ENCODE peak calls at places on chromosomes 2 and 18, in ten cellular contexts. One of them, this sample, is unnamed. For H3K27me3, the result is how much of the 10 kb centered on the place peaks cover.

GRCh38 chr18:74457043-74457742 is at the start of gene DIPK1C:
- DNase-seq in bronchial epithelial cell: no peak
- DNase-seq in MG63: no peak
- DNase-seq in CD8-positive, alpha-beta memory T cell: no peak
- DNase-seq in fibroblast of lung: no peak
- DNase-seq in HCT116: no peak
- DNase-seq in vagina: no peak
- DNase-seq in body of pancreas: no peak
- DNase-seq in neural progenitor cell: peak
- DNase-seq in psoas muscle: no peak
- DNase-seq in this sample: no peak

GRCh38 chr18:5747678-5748077 is 147.6 kb downstream of the TMEM200C start:
- DNase-seq in HCT116: no peak
- DNase-seq in neural progenitor cell: no peak
- DNase-seq in CD8-positive, alpha-beta memory T cell: no peak
- DNase-seq in MG63: no peak
- DNase-seq in body of pancreas: peak
- DNase-seq in psoas muscle: no peak
- DNase-seq in vagina: no peak
- DNase-seq in fibroblast of lung: no peak
- DNase-seq in bronchial epithelial cell: no peak
- DNase-seq in this sample: no peak

GRCh38 chr2:23789012-23789411 is 137.9 kb downstream of the ATAD2B start:
- DNase-seq in HCT116: no peak
- DNase-seq in psoas muscle: no peak
- DNase-seq in fibroblast of lung: no peak
- DNase-seq in bronchial epithelial cell: peak
- DNase-seq in CD8-positive, alpha-beta memory T cell: no peak
- DNase-seq in vagina: no peak
- DNase-seq in MG63: no peak
- DNase-seq in neural progenitor cell: no peak
- DNase-seq in body of pancreas: no peak
- DNase-seq in this sample: no peak

GRCh38 chr2:192969055-192969454 is 774.3 kb upstream of the TMEFF2 start:
- DNase-seq in MG63: no peak
- DNase-seq in neural progenitor cell: no peak
- DNase-seq in HCT116: no peak
- DNase-seq in CD8-positive, alpha-beta memory T cell: no peak
- DNase-seq in psoas muscle: no peak
- DNase-seq in vagina: no peak
- DNase-seq in body of pancreas: no peak
- DNase-seq in fibroblast of lung: no peak
- DNase-seq in bronchial epithelial cell: no peak
- DNase-seq in this sample: no peak

GRCh38 chr2:241121008-241121407 is 18.9 kb upstream of the MTERF4 start:
- DNase-seq in HCT116: no peak
- DNase-seq in fibroblast of lung: peak
- DNase-seq in neural progenitor cell: no peak
- DNase-seq in bronchial epithelial cell: no peak
- DNase-seq in vagina: no peak
- DNase-seq in body of pancreas: no peak
- DNase-seq in CD8-positive, alpha-beta memory T cell: no peak
- DNase-seq in psoas muscle: no peak
- DNase-seq in MG63: no peak
- DNase-seq in this sample: no peak

GRCh38 chr2:229033816-229034215 is 237.3 kb downstream of the PID1 start:
- DNase-seq in body of pancreas: no peak
- DNase-seq in bronchial epithelial cell: peak
- DNase-seq in HCT116: no peak
- DNase-seq in CD8-positive, alpha-beta memory T cell: no peak
- DNase-seq in psoas muscle: no peak
- DNase-seq in MG63: no peak
- DNase-seq in vagina: no peak
- DNase-seq in neural progenitor cell: no peak
- DNase-seq in fibroblast of lung: no peak
- DNase-seq in this sample: no peak

GRCh38 chr2:223724831-223725230 is 112.6 kb downstream of the AP1S3 start:
- DNase-seq in MG63: no peak
- DNase-seq in body of pancreas: no peak
- DNase-seq in psoas muscle: no peak
- DNase-seq in HCT116: no peak
- DNase-seq in fibroblast of lung: peak
- DNase-seq in CD8-positive, alpha-beta memory T cell: no peak
- DNase-seq in vagina: no peak
- DNase-seq in bronchial epithelial cell: no peak
- DNase-seq in neural progenitor cell: no peak
- DNase-seq in this sample: no peak

GRCh38 chr18:35127201-35127600 is 86.0 kb downstream of the MAPRE2 start:
- DNase-seq in CD8-positive, alpha-beta memory T cell: no peak
- DNase-seq in bronchial epithelial cell: no peak
- DNase-seq in vagina: no peak
- DNase-seq in neural progenitor cell: peak
- DNase-seq in MG63: no peak
- DNase-seq in body of pancreas: no peak
- DNase-seq in fibroblast of lung: peak
- DNase-seq in psoas muscle: no peak
- DNase-seq in HCT116: no peak
- DNase-seq in this sample: no peak

GRCh38 chr2:202036601-202037037 is 3.0 kb downstream of the FZD7 start:
- DNase-seq in psoas muscle: no peak
- DNase-seq in body of pancreas: no peak
- DNase-seq in vagina: no peak
- DNase-seq in fibroblast of lung: peak
- DNase-seq in CD8-positive, alpha-beta memory T cell: no peak
- DNase-seq in HCT116: no peak
- DNase-seq in MG63: peak
- DNase-seq in neural progenitor cell: peak
- DNase-seq in bronchial epithelial cell: no peak
- DNase-seq in this sample: no peak

GRCh38 chr2:204453730-204454167 is 91.5 kb upstream of the PARD3B start:
- DNase-seq in HCT116: no peak
- DNase-seq in vagina: no peak
- DNase-seq in body of pancreas: peak
- DNase-seq in neural progenitor cell: peak
- DNase-seq in CD8-positive, alpha-beta memory T cell: no peak
- DNase-seq in bronchial epithelial cell: no peak
- DNase-seq in psoas muscle: no peak
- DNase-seq in fibroblast of lung: peak
- DNase-seq in MG63: peak
- DNase-seq in this sample: no peak

GRCh38 chr2:12196495-12196894 is 450.1 kb downstream of the LPIN1 start:
- DNase-seq in body of pancreas: no peak
- DNase-seq in MG63: no peak
- DNase-seq in HCT116: no peak
- DNase-seq in psoas muscle: no peak
- DNase-seq in CD8-positive, alpha-beta memory T cell: no peak
- DNase-seq in fibroblast of lung: peak
- DNase-seq in vagina: no peak
- DNase-seq in bronchial epithelial cell: no peak
- DNase-seq in neural progenitor cell: no peak
- DNase-seq in this sample: no peak

GRCh38 chr18:8800876-8801262 is 95.5 kb downstream of the MTCL1 start:
- DNase-seq in vagina: no peak
- DNase-seq in bronchial epithelial cell: no peak
- DNase-seq in CD8-positive, alpha-beta memory T cell: no peak
- DNase-seq in HCT116: no peak
- DNase-seq in neural progenitor cell: peak
- DNase-seq in body of pancreas: no peak
- DNase-seq in MG63: peak
- DNase-seq in fibroblast of lung: no peak
- DNase-seq in psoas muscle: no peak
- DNase-seq in this sample: no peak

GRCh38 chr2:124683536-124684407 is 658.7 kb downstream of the CNTNAP5 start:
- DNase-seq in CD8-positive, alpha-beta memory T cell: no peak
- DNase-seq in fibroblast of lung: peak
- DNase-seq in MG63: no peak
- DNase-seq in neural progenitor cell: no peak
- DNase-seq in psoas muscle: no peak
- DNase-seq in HCT116: no peak
- DNase-seq in body of pancreas: no peak
- DNase-seq in bronchial epithelial cell: no peak
- DNase-seq in vagina: no peak
- DNase-seq in this sample: no peak

GRCh38 chr2:213834746-213835145 is 550.5 kb downstream of the SPAG16 start:
- DNase-seq in body of pancreas: no peak
- DNase-seq in MG63: no peak
- DNase-seq in fibroblast of lung: peak
- DNase-seq in psoas muscle: no peak
- DNase-seq in HCT116: no peak
- DNase-seq in neural progenitor cell: no peak
- DNase-seq in bronchial epithelial cell: no peak
- DNase-seq in CD8-positive, alpha-beta memory T cell: no peak
- DNase-seq in vagina: no peak
- DNase-seq in this sample: no peak

GRCh38 chr2:204491528-204491927 is 53.7 kb upstream of the PARD3B start:
- DNase-seq in psoas muscle: no peak
- DNase-seq in body of pancreas: no peak
- DNase-seq in HCT116: no peak
- DNase-seq in fibroblast of lung: no peak
- DNase-seq in MG63: peak
- DNase-seq in neural progenitor cell: no peak
- DNase-seq in vagina: no peak
- DNase-seq in bronchial epithelial cell: peak
- DNase-seq in CD8-positive, alpha-beta memory T cell: no peak
- DNase-seq in this sample: no peak

DNA sequence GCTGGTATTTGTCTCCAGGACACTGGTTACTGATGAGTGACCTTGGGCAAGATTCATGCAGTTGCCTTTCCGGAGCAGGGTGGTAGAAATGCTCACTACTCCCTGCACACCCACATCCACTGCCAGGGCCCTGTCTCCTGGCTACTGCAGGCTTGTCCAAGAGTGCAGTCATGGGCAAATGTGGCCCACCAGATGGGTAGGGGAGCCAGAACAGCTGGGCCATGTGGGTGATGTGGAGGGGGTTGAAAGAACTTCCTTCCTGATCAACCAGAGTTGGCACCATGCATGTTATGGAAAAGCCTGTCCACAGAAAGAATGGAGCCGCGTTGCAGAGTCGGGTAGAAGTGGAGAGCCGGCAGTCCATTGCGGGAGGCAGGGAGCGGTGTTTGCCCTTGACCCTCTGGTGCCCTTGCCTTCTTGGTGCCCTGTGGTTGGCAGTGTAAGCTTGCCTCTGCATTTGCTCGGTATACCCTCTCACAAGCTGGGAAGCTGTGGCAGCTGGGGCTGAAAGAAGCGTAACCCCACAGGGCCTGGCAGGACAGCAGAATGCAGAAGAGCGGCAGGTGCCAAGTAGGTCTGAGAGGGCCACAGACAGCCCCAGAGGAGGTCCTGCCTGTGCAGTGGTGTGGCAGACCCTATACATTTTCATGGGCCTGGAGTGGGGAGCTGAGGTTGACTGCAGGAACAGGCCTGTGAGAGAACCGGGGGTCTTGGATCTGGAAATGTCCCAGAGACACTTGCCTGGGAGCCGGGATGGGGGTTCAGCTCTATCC is 253.2 kb downstream of the TFCP2L1 start:
- DNase-seq in neural progenitor cell: no peak
- DNase-seq in HCT116: no peak
- DNase-seq in MG63: no peak
- DNase-seq in fibroblast of lung: no peak
- DNase-seq in CD8-positive, alpha-beta memory T cell: no peak
- DNase-seq in vagina: no peak
- DNase-seq in psoas muscle: no peak
- DNase-seq in body of pancreas: no peak
- DNase-seq in bronchial epithelial cell: no peak
- DNase-seq in this sample: no peak
- H3K27me3 ChIP-seq in neural progenitor cell: half or more
- H3K27me3 ChIP-seq in HCT116: under half
- H3K27me3 ChIP-seq in MG63: under half
- H3K27me3 ChIP-seq in fibroblast of lung: under half
- H3K27me3 ChIP-seq in CD8-positive, alpha-beta memory T cell: under half
- H3K27me3 ChIP-seq in vagina: under half
- H3K27me3 ChIP-seq in psoas muscle: under half
- H3K27me3 ChIP-seq in body of pancreas: under half
- H3K27me3 ChIP-seq in bronchial epithelial cell: under half
- H3K27me3 ChIP-seq in this sample: under half

GRCh38 chr2:288743-289361 is 961 bp upstream of the ALKAL2 start:
- DNase-seq in CD8-positive, alpha-beta memory T cell: no peak
- DNase-seq in HCT116: no peak
- DNase-seq in body of pancreas: peak
- DNase-seq in neural progenitor cell: peak
- DNase-seq in vagina: no peak
- DNase-seq in MG63: no peak
- DNase-seq in fibroblast of lung: no peak
- DNase-seq in psoas muscle: no peak
- DNase-seq in bronchial epithelial cell: no peak
- DNase-seq in this sample: no peak
- H3K27me3 ChIP-seq in CD8-positive, alpha-beta memory T cell: under half
- H3K27me3 ChIP-seq in HCT116: under half
- H3K27me3 ChIP-seq in body of pancreas: under half
- H3K27me3 ChIP-seq in neural progenitor cell: half or more
- H3K27me3 ChIP-seq in vagina: under half
- H3K27me3 ChIP-seq in MG63: under half
- H3K27me3 ChIP-seq in fibroblast of lung: under half
- H3K27me3 ChIP-seq in psoas muscle: under half
- H3K27me3 ChIP-seq in bronchial epithelial cell: under half
- H3K27me3 ChIP-seq in this sample: under half

DNA sequence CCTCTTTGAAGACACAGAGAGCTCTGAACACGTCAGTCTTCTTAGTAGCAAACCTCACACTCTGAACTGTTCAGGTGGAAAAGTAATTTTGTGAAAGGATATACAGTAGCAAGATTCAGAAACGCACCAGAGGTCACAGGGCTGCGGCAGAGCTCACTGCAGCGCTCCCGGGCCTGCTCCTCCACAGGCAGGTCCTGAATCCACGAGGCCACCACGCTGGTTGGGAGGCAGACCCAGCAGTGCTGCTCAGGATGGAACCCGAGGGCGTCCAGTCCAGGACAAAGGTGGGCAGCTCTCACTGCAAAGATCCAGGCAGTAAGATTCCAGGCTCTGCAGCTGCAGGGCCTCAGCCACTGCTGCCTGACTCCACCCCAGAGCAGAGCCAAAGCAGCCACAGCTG is 576.2 kb upstream of the SALL3 start:
- DNase-seq in bronchial epithelial cell: no peak
- DNase-seq in psoas muscle: no peak
- DNase-seq in CD8-positive, alpha-beta memory T cell: no peak
- DNase-seq in fibroblast of lung: no peak
- DNase-seq in vagina: no peak
- DNase-seq in neural progenitor cell: no peak
- DNase-seq in body of pancreas: no peak
- DNase-seq in MG63: no peak
- DNase-seq in HCT116: no peak
- DNase-seq in this sample: no peak
- H3K27me3 ChIP-seq in bronchial epithelial cell: under half
- H3K27me3 ChIP-seq in psoas muscle: under half
- H3K27me3 ChIP-seq in CD8-positive, alpha-beta memory T cell: under half
- H3K27me3 ChIP-seq in fibroblast of lung: under half
- H3K27me3 ChIP-seq in vagina: under half
- H3K27me3 ChIP-seq in neural progenitor cell: under half
- H3K27me3 ChIP-seq in body of pancreas: under half
- H3K27me3 ChIP-seq in MG63: under half
- H3K27me3 ChIP-seq in HCT116: under half
- H3K27me3 ChIP-seq in this sample: under half

DNA sequence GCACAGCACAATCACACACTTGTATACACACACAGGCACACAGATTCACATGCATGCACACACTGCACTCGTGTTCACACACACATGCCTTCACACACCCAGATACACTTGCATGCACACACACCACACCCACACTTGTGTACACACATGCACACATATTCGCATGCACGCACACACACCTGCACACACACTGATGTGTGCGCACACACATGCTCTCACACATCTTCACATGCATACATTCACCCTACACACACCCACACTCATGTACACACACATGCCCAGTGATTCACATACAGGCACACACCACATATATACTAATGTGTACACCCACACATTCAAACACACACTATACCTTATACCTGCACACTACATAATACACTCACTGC is 181.7 kb downstream of the LOXHD1 start:
- DNase-seq in body of pancreas: no peak
- DNase-seq in vagina: no peak
- DNase-seq in bronchial epithelial cell: no peak
- DNase-seq in CD8-positive, alpha-beta memory T cell: no peak
- DNase-seq in fibroblast of lung: no peak
- DNase-seq in HCT116: no peak
- DNase-seq in MG63: no peak
- DNase-seq in neural progenitor cell: no peak
- DNase-seq in psoas muscle: no peak
- DNase-seq in this sample: no peak
- H3K27me3 ChIP-seq in body of pancreas: under half
- H3K27me3 ChIP-seq in vagina: under half
- H3K27me3 ChIP-seq in bronchial epithelial cell: under half
- H3K27me3 ChIP-seq in CD8-positive, alpha-beta memory T cell: under half
- H3K27me3 ChIP-seq in fibroblast of lung: under half
- H3K27me3 ChIP-seq in HCT116: under half
- H3K27me3 ChIP-seq in MG63: under half
- H3K27me3 ChIP-seq in neural progenitor cell: under half
- H3K27me3 ChIP-seq in psoas muscle: under half
- H3K27me3 ChIP-seq in this sample: under half